ENCODE peak calls at places on chromosomes 16 and 17, in nine cellular contexts. W is astrocyte of the spinal cord, B is HFFc6, S is cardiac fibroblast, U is mesothelial cell of epicardium, O is GM12865, V is right lobe of liver, L is H9, M is GM10248. X is an unnamed sample.

GRCh38 chr17:40582328-40582901 is 17.1 kb upstream of the CCR7 start:
- DNase-seq in V (peak; percentile 60), U (no peak), W (no peak), O (peak; percentile 98), M (peak; percentile 64), L (no peak), B (no peak), S (no peak), X (no peak)

GRCh38 chr17:51029142-51029541 is 91.5 kb downstream of the SPAG9 start:
- DNase-seq in U (no peak), M (no peak), S (no peak), V (no peak), W (no peak), B (no peak), L (no peak), O (no peak), X (no peak)

GRCh38 chr16:4892356-4893102 is 44.4 kb downstream of the PPL start:
- DNase-seq in U (no peak), L (no peak), S (peak; percentile 27), M (no peak), W (peak; percentile 11), O (no peak), V (no peak), B (peak; percentile 21), X (no peak)

GRCh38 chr16:16167927-16168326 is 55.4 kb downstream of the ABCC6 start:
- DNase-seq in W (no peak), S (no peak), V (no peak), L (no peak), U (no peak), B (no peak), M (no peak), O (no peak), X (no peak)

GRCh38 chr17:74452841-74453661 is 13.4 kb upstream of the CD300A start:
- DNase-seq in V (peak; percentile 89), L (peak; percentile 69), B (no peak), S (no peak), O (no peak), U (no peak), W (no peak), M (no peak), X (no peak)

GRCh38 chr16:67397812-67398545 is 4.7 kb upstream of the TPPP3 start:
- DNase-seq in W (no peak), B (no peak), L (no peak), M (no peak), S (no peak), U (no peak), V (peak; percentile 49), O (no peak), X (no peak)

GRCh38 chr16:61926766-61927165 is 109.5 kb downstream of the CDH8 start:
- DNase-seq in M (no peak), B (no peak), W (peak; percentile 8), O (no peak), V (no peak), S (peak; percentile 12), L (no peak), U (no peak), X (no peak)

GRCh38 chr16:57446530-57447141 is 549 bp downstream of the CIAPIN1 start:
- DNase-seq in B (peak; percentile 10), O (peak; percentile 69), V (no peak), L (no peak), W (peak; percentile 23), M (peak; percentile 57), U (no peak), S (peak; percentile 48), X (no peak)

GRCh38 chr17:14019186-14019956 is 49.9 kb upstream of the COX10 start:
- DNase-seq in O (no peak), B (peak; percentile 25), M (no peak), U (no peak), S (peak; percentile 57), W (no peak), L (no peak), V (no peak), X (no peak)

GRCh38 chr17:18361837-18362380 is 1.4 kb downstream of the SHMT1 start:
- DNase-seq in O (no peak), L (no peak), W (no peak), B (no peak), V (no peak), M (no peak), U (no peak), S (no peak), X (no peak)

GRCh38 chr17:78689029-78689428 is 93.0 kb downstream of the CYTH1 start:
- DNase-seq in S (no peak), O (peak; percentile 51), M (no peak), V (no peak), W (no peak), L (no peak), U (no peak), B (no peak), X (no peak)

GRCh38 chr17:49076575-49077384 is 55.8 kb upstream of the B4GALNT2 start:
- DNase-seq in S (peak; percentile 93), W (peak; percentile 93), O (no peak), L (no peak), M (no peak), B (peak; percentile 83), U (no peak), V (no peak), X (no peak)

GRCh38 chr17:9729034-9729650 is 62.2 kb downstream of the DHRS7C start:
- DNase-seq in S (peak; percentile 51), W (peak; percentile 55), U (no peak), V (no peak), L (no peak), B (peak; percentile 58), M (peak; percentile 74), O (peak; percentile 54), X (no peak)

GRCh38 chr16:70341600-70341999 is 5.1 kb upstream of the DDX19A start:
- DNase-seq in B (no peak), V (no peak), L (peak; percentile 38), M (no peak), U (no peak), O (no peak), S (no peak), W (no peak), X (no peak)

GRCh38 chr17:74870512-74870911 is 2.3 kb downstream of the FDXR start:
- DNase-seq in O (no peak), M (no peak), S (peak; percentile 69), V (no peak), L (no peak), W (no peak), U (no peak), B (peak; percentile 52), X (no peak)

GRCh38 chr16:27547851-27548250 is 1.9 kb downstream of the GTF3C1 start:
- DNase-seq in W (no peak), M (no peak), V (no peak), U (no peak), L (no peak), O (no peak), S (no peak), B (no peak), X (no peak)

GRCh38 chr16:9049241-9049640 is 42.2 kb upstream of the HAPSTR1 start:
- DNase-seq in L (no peak), S (peak; percentile 80), V (no peak), O (no peak), U (no peak), M (no peak), B (peak; percentile 82), W (peak; percentile 78), X (no peak)

GRCh38 chr16:80948886-80949502 is 57.7 kb downstream of the CMC2 start:
- DNase-seq in W (peak; percentile 35), M (peak; percentile 53), B (peak; percentile 29), S (peak; percentile 83), V (no peak), O (peak; percentile 61), L (peak; percentile 80), U (no peak), X (no peak)

GRCh38 chr16:84905965-84906460 is 86.2 kb downstream of the CRISPLD2 start:
- DNase-seq in B (no peak), M (no peak), S (no peak), V (no peak), L (no peak), W (no peak), O (no peak), U (no peak), X (no peak)
- TF ChIP-seq CTCF in B (no peak), M (no peak), S (no peak), V (no peak), L (peak; percentile 48), W (no peak), O (no peak), U (no peak), X (no peak)

GRCh38 chr16:12463961-12464360 is 339.7 kb downstream of the CPPED1 start:
- DNase-seq in M (no peak), W (no peak), O (no peak), L (no peak), S (no peak), B (no peak), U (no peak), V (no peak), X (no peak)

GRCh38 chr16:12467418-12468210 is 336.1 kb downstream of the CPPED1 start:
- DNase-seq in O (no peak), B (no peak), L (no peak), V (no peak), S (no peak), M (no peak), W (no peak), U (no peak), X (no peak)

GRCh38 chr16:12470311-12471229 is 333.1 kb downstream of the CPPED1 start:
- DNase-seq in U (no peak), S (no peak), O (no peak), B (no peak), V (no peak), L (no peak), W (peak; percentile 78), M (no peak), X (no peak)

GRCh38 chr16:12471383-12471782 is 332.3 kb downstream of the CPPED1 start:
- DNase-seq in U (no peak), S (no peak), M (no peak), V (no peak), W (no peak), O (no peak), L (no peak), B (no peak), X (no peak)

DNA sequence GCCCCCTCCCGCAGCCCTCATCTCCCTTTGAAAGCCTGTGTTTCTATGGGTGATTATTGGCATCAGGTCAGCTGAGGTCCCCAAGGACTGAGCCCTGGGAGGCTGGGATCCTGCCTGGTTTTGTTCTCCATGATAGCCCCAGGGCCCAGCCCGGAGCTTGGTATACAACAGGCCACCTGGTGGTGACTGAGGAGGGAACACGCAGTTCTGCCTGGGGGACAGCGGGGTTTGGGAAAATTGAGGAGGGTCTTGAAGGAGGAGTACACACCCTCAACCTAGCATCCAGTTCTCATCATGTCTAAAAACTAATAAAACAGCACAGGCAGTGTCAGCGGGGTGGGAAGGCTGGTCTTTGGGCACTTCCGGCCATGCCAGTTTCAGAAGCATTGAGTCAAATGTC is 335.1 kb downstream of the CPPED1 start:
- DNase-seq in M (no peak), U (no peak), V (no peak), O (no peak), L (peak; percentile 57), W (no peak), S (no peak), B (no peak), X (no peak)
- TF ChIP-seq CTCF in M (no peak), U (peak; percentile 45), V (no peak), O (no peak), L (peak; percentile 73), W (peak; percentile 15), S (no peak), B (peak; percentile 37), X (peak; percentile 25)

GRCh38 chr17:38456031-38456815 is 28.0 kb downstream of the ARHGAP23 start:
- DNase-seq in V (no peak), S (no peak), O (no peak), U (no peak), B (no peak), L (no peak), W (no peak), M (no peak), X (no peak)
- TF ChIP-seq CTCF in V (no peak), S (peak; percentile 26), O (no peak), U (peak; percentile 49), B (peak; percentile 57), L (peak; percentile 63), W (peak; percentile 6), M (no peak), X (peak; percentile 33)

GRCh38 chr16:30957456-30958163 is at the start of gene SETD1A:
- DNase-seq in W (peak; percentile 97), U (peak; percentile 97), B (peak; percentile 96), V (peak; percentile 98), S (peak; percentile 99), L (peak; percentile 95), O (peak; percentile 99), M (peak; percentile 97), X (peak; percentile 91)
- TF ChIP-seq CTCF in W (no peak), U (no peak), B (no peak), V (no peak), S (no peak), L (no peak), O (no peak), M (no peak), X (no peak)